ENCODE peak calls at places on chromosomes 16 and 17, in five cellular contexts. Q is CD4-positive, alpha-beta T cell; W is HFF-Myc; D is CD8-positive, alpha-beta T cell; N is Calu3. I is an unnamed sample.
A peak's percentile ranks its signal among the peaks of the same experiment; 100 is the strongest.

GRCh38 chr16:19884611-19885455 is at the start of gene GPRC5B:
- DNase-seq in Q (peak; percentile 61), W (no peak), D (peak; percentile 29), N (peak; percentile 74), I (peak; percentile 79)

GRCh38 chr17:4631431-4631830 is 10.0 kb downstream of the ALOX15 start:
- DNase-seq in Q (no peak), W (no peak), D (no peak), N (no peak), I (no peak)

GRCh38 chr17:82965371-82965770 is 114.0 kb upstream of the METRNL start:
- DNase-seq in Q (peak; percentile 21), W (no peak), D (no peak), N (no peak), I (no peak)

GRCh38 chr17:40076595-40076994 is 13.8 kb downstream of the THRA start:
- DNase-seq in Q (no peak), W (no peak), D (no peak), N (no peak), I (no peak)

GRCh38 chr17:29589524-29590260 is at the start of gene GIT1:
- DNase-seq in Q (peak; percentile 86), W (no peak), D (peak; percentile 82), N (peak; percentile 91), I (peak; percentile 86)

GRCh38 chr17:47810200-47810821 is 11.3 kb downstream of the OSBPL7 start:
- DNase-seq in Q (no peak), W (peak; percentile 38), D (no peak), N (peak; percentile 81), I (no peak)

GRCh38 chr16:78257376-78257728 is 157.9 kb downstream of the WWOX start:
- DNase-seq in Q (no peak), W (no peak), D (no peak), N (no peak), I (no peak)

GRCh38 chr17:49667854-49668253 is 10.0 kb downstream of the SPOP start:
- DNase-seq in Q (no peak), W (no peak), D (no peak), N (no peak), I (no peak)

GRCh38 chr17:15106540-15106939 is 158.6 kb downstream of the PMP22 start:
- DNase-seq in Q (no peak), W (no peak), D (no peak), N (peak; percentile 1), I (no peak)

GRCh38 chr17:46147167-46147749 is 46.0 kb downstream of the KANSL1 start:
- DNase-seq in Q (no peak), W (no peak), D (no peak), N (no peak), I (no peak)

GRCh38 chr17:19409509-19409908 is 1.5 kb upstream of the RNF112 start:
- DNase-seq in Q (no peak), W (no peak), D (no peak), N (no peak), I (no peak)

GRCh38 chr16:3158498-3159314 is 23.9 kb downstream of the ZNF213 start:
- DNase-seq in Q (peak; percentile 93), W (no peak), D (peak; percentile 92), N (peak; percentile 98), I (peak; percentile 78)

GRCh38 chr16:19700319-19700781 is 17.7 kb downstream of the KNOP1 start:
- DNase-seq in Q (no peak), W (no peak), D (no peak), N (peak; percentile 73), I (no peak)

GRCh38 chr16:68267612-68268405 is 3.5 kb downstream of the SLC7A6 start:
- DNase-seq in Q (no peak), W (no peak), D (no peak), N (no peak), I (no peak)

GRCh38 chr16:54817432-54817831 is 113.2 kb upstream of the IRX5 start:
- DNase-seq in Q (no peak), W (no peak), D (no peak), N (peak; percentile 12), I (peak; percentile 9)
- TF ChIP-seq CTCF in Q (no peak), W (peak; percentile 6), D (no peak), N (no peak), I (peak; percentile 23)

GRCh38 chr17:16962804-16963203 is 9.1 kb downstream of the TNFRSF13B start:
- DNase-seq in Q (no peak), W (no peak), D (no peak), N (peak; percentile 13), I (no peak)
- TF ChIP-seq CTCF in Q (no peak), W (peak; percentile 26), D (no peak), N (no peak), I (no peak)

DNA sequence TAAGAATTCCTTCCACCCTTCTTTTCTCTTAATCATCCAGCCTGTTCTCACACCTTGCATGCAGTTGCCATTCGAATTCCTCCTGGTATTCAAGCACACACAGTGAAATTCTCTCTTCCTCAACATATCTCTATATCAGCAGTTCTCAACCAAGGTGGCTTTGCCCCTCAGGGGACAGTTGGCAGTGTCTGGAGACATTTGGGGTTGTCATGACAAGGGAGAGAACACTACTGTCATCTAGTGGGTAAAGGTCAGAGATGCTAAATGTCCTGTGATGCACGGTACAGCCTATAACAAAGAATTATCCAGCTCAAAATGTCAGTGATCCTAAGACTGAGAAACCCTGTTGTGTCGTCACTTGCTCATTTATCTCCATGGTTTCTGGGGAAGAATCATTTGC is 94.8 kb upstream of the CPHXL start:
- DNase-seq in Q (no peak), W (no peak), D (no peak), N (no peak), I (no peak)
- TF ChIP-seq CTCF in Q (no peak), W (no peak), D (no peak), N (no peak), I (no peak)

DNA sequence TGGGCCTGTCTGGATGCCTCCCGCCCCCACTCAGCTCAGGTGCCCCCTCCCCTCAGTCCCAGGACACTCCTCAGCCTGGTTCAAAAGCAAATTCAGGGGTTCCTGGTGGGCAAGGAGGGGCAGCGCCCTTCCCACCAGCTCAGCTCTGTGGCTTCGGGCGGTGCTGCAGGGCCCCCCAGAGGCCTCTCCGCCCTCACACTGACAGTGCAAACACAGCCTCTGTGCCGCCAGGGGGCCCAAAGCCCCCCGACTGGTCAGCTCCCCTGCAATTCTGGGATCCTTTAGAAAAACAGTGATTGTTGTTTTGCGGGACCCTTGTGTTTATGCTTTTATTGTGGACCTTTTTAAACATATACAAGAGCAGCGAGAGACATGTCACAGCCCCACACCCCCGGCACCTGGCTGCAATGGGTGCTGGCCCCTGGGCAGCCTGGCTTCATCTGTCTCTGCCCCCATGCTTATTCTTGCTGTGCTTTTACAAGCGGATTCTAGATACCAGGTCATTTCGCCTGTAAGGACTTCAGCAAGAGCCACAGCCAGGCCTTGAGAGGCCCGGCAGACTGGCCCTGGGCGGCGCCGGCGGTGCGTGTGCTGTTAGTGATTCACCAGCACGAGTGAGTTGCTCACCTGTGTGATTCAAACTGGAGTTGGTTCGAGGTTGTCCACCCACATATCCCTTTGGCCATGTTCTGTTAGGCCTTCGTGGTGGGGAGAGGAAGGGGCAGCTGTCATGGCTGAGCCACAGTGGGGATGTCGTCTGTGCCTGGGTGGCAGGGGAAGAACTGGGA is 21.2 kb downstream of the ZNF469 start:
- DNase-seq in Q (no peak), W (no peak), D (no peak), N (no peak), I (no peak)
- TF ChIP-seq CTCF in Q (no peak), W (no peak), D (no peak), N (no peak), I (no peak)

DNA sequence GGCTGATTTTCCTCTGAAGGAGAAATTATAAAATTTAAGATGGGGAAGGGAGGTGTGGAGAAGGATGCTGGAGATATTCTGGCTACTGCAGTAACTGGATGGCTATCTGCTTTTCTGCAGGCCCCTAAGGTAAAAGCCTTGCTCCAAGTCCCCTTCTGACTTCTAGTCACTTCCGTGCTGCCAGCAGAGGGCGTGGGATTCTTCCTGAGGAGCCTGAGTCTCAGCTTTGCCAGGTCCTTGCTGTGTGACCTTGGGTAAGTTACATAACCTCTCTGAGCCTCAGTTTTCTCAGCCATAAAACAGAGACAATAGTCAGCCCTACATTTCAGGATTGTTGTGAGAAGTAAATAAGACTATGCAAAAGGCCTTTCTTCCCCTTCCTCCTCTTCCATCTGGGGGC is 24.3 kb upstream of the TMEM220 start:
- DNase-seq in Q (no peak), W (no peak), D (no peak), N (peak; percentile 30), I (no peak)
- TF ChIP-seq CTCF in Q (peak; percentile 21), W (peak; percentile 64), D (no peak), N (peak; percentile 22), I (peak; percentile 30)

GRCh38 chr16:4481965-4482364 is 5.8 kb downstream of the HMOX2 start:
- DNase-seq in Q (no peak), W (no peak), D (no peak), N (no peak), I (no peak)

GRCh38 chr16:4474192-4474961 is at the start of gene NMRAL1:
- DNase-seq in Q (peak; percentile 82), W (peak; percentile 73), D (peak; percentile 75), N (peak; percentile 98), I (peak; percentile 88)

GRCh38 chr16:4475880-4476790 is at the start of gene HMOX2:
- DNase-seq in Q (peak; percentile 97), W (peak; percentile 66), D (peak; percentile 92), N (peak; percentile 99), I (peak; percentile 95)

GRCh38 chr16:4481526-4481925 is 5.3 kb downstream of the HMOX2 start:
- DNase-seq in Q (no peak), W (no peak), D (no peak), N (no peak), I (no peak)

GRCh38 chr16:4477966-4478365 is 1.8 kb downstream of the HMOX2 start:
- DNase-seq in Q (no peak), W (no peak), D (no peak), N (peak; percentile 52), I (peak; percentile 56)
- TF ChIP-seq CTCF in Q (no peak), W (peak; percentile 17), D (peak; percentile 27), N (no peak), I (no peak)

DNA sequence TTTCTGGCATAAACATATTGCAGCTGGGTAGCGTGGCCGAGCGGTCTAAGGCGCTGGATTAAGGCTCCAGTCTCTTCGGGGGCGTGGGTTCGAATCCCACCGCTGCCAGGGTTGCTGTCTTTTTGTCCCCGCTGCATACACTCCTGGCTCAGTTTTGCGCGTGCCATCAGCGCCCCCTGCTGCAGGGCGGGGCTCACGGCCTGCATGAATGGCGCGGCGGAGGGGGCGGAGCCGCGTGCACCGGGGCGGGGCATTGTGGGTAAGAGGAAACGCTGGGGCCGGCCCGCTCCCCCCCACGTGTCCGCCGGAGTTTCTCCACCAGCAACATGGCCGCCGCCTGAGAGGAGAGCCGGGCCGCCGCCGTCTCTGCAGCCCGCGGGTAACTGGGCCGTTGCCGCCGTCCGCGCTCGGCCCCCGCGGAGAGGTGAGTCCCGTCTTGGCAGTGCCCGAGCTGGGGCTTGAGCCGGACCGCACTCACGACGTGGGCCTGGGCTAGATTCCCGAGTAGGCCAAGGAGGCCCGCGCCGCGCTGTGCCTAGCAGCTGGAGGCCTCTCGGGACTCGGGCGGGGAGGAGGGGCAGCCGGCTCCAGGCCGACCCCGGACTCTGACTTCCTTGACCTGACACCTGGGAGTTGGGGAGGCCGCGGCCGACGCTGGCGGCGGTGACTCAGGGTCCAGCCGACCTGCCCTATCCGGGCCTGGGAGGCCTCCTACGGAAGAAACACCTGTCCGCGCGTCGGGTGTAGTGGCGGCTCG is at the start of gene POLR3E:
- DNase-seq in Q (peak; percentile 100), W (peak; percentile 92), D (peak; percentile 100), N (peak; percentile 100), I (peak; percentile 100)
- TF ChIP-seq CTCF in Q (peak; percentile 91), W (peak; percentile 85), D (peak; percentile 78), N (peak; percentile 94), I (peak; percentile 91)

GRCh38 chr17:61314368-61315078 is 85.1 kb upstream of the TBX2 start:
- DNase-seq in Q (no peak), W (no peak), D (no peak), N (no peak), I (no peak)
- TF ChIP-seq CTCF in Q (no peak), W (peak; percentile 7), D (no peak), N (no peak), I (no peak)